ENCODE peak calls at places on chromosomes 12 and 14, in ten cellular contexts. V, M, C, X, P, S, F, R, W and I are unnamed samples.

GRCh38 chr14:24976599-24976998 is 73.3 kb downstream of the STXBP6 start:
- DNase-seq in R (no peak), V (no peak), F (no peak), P (no peak), W (no peak), C (no peak), M (no peak), S (no peak), X (no peak), I (no peak)

GRCh38 chr12:7693793-7694192 is 1.8 kb downstream of the GDF3 start:
- DNase-seq in W (no peak), F (no peak), M (no peak), V (no peak), S (no peak), R (no peak), X (no peak), P (no peak), C (no peak), I (no peak)

GRCh38 chr12:104347374-104348075 is 44.0 kb downstream of the EID3 start:
- DNase-seq in F (no peak), P (no peak), X (no peak), V (no peak), R (no peak), W (no peak), S (no peak), C (no peak), M (no peak), I (no peak)

GRCh38 chr14:51750542-51750941 is 98.8 kb downstream of the FRMD6 start:
- DNase-seq in W (no peak), R (peak), S (no peak), F (peak), X (no peak), P (no peak), V (peak), M (no peak), C (no peak), I (no peak)

GRCh38 chr12:130508318-130508717 is 170.6 kb downstream of the PIWIL1 start:
- DNase-seq in X (no peak), C (no peak), M (no peak), S (no peak), F (no peak), P (no peak), R (no peak), V (no peak), W (no peak), I (no peak)

GRCh38 chr12:31118347-31118830 is 44.7 kb downstream of the DDX11 start:
- DNase-seq in C (peak), V (no peak), X (no peak), R (peak), S (no peak), W (peak), M (no peak), P (peak), F (no peak), I (peak)

GRCh38 chr12:121769831-121770301 is 23.6 kb downstream of the RHOF start:
- DNase-seq in C (no peak), F (peak), S (no peak), M (no peak), P (no peak), X (no peak), W (peak), V (peak), R (peak), I (no peak)

GRCh38 chr12:7542813-7543212 is 39.2 kb upstream of the CD163 start:
- DNase-seq in W (no peak), S (no peak), X (no peak), R (no peak), P (no peak), C (no peak), M (no peak), V (no peak), F (no peak), I (no peak)

GRCh38 chr14:105865904-105866840 is 339.8 kb downstream of the TMEM121 start:
- DNase-seq in C (peak), V (no peak), M (no peak), X (no peak), R (peak), S (peak), P (no peak), F (no peak), W (no peak), I (peak)

DNA sequence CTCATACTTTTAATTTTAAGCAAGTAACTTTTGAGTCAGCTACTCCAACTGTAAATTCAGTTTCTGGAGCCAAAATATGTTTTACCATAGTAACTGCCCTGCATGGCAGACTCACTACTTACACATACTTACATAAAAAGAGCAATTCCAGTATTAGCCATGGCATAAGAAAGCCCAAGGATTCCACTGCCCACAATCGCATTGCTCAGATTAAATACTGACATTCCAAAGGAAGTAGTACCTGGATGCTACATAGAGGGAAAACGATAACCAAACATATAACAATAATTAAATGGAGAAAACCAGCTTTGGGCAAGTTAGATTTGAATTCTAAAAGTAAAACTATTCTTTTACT is 2.2 kb downstream of the SLC38A2 start:
- DNase-seq in C (no peak), X (no peak), V (no peak), M (no peak), F (no peak), R (no peak), S (no peak), P (no peak), W (no peak), I (no peak)
- H3K27ac ChIP-seq in C (no peak), X (peak), V (peak), M (peak), F (no peak), R (no peak), S (peak), P (no peak), W (peak), I (peak)

GRCh38 chr12:91104812-91105466 is 6.4 kb downstream of the LUM start:
- DNase-seq in M (no peak), F (no peak), P (no peak), W (no peak), R (no peak), C (no peak), S (no peak), V (no peak), X (no peak), I (no peak)
- H3K27ac ChIP-seq in M (no peak), F (no peak), P (no peak), W (peak), R (no peak), C (no peak), S (no peak), V (no peak), X (no peak), I (no peak)

GRCh38 chr14:21525995-21526671 is at the start of gene SALL2:
- DNase-seq in C (peak), S (peak), M (no peak), V (peak), P (peak), W (peak), X (peak), R (peak), F (peak), I (peak)
- H3K27ac ChIP-seq in C (no peak), S (no peak), M (peak), V (peak), P (no peak), W (peak), X (peak), R (peak), F (peak), I (no peak)

GRCh38 chr14:68612049-68612448 is 180.8 kb downstream of the ZFP36L1 start:
- DNase-seq in F (peak), W (no peak), R (no peak), C (no peak), V (no peak), X (no peak), S (no peak), P (no peak), M (no peak), I (no peak)
- H3K27ac ChIP-seq in F (peak), W (peak), R (no peak), C (no peak), V (no peak), X (no peak), S (peak), P (peak), M (peak), I (peak)

DNA sequence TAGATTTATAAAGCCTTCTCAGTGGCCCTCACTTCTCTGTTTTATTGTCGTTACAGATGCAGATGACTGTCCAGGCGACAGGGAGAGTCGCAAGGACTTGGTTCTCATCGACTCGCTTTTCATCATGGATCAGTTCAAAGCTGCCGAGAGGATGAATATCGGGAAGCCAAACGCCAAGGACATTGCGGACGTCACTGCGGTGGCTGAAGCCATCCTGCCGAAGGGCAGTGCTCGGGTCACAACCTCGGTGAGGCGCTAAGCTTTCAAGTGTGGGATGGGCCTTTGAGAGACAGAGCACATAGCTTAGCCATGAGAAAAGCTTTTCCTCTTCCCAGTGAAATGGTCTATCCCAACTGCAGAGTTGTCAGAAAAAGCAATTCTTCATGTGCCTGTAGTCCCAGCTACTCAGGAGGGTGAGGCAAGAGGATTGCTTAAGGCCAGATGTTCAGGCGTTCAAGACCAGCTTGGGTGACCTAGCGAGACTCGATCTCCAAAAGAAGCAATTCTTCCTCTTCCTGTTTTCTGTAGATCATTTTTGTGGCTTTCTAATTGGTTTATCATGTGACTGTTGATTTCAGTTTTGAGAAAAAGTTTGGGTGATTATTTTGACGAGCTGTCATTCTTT is 56.4 kb downstream of the EP400 start:
- DNase-seq in V (no peak), C (peak), X (no peak), S (no peak), P (no peak), F (no peak), R (no peak), W (no peak), M (no peak), I (no peak)
- H3K27ac ChIP-seq in V (no peak), C (no peak), X (no peak), S (no peak), P (no peak), F (no peak), R (no peak), W (no peak), M (no peak), I (no peak)

GRCh38 chr12:57142727-57143126 is 4.7 kb downstream of the LRP1-AS start:
- DNase-seq in M (no peak), W (no peak), F (no peak), R (no peak), X (no peak), S (no peak), C (no peak), P (no peak), V (no peak), I (no peak)
- H3K27ac ChIP-seq in M (peak), W (no peak), F (no peak), R (no peak), X (peak), S (peak), C (no peak), P (peak), V (no peak), I (peak)

DNA sequence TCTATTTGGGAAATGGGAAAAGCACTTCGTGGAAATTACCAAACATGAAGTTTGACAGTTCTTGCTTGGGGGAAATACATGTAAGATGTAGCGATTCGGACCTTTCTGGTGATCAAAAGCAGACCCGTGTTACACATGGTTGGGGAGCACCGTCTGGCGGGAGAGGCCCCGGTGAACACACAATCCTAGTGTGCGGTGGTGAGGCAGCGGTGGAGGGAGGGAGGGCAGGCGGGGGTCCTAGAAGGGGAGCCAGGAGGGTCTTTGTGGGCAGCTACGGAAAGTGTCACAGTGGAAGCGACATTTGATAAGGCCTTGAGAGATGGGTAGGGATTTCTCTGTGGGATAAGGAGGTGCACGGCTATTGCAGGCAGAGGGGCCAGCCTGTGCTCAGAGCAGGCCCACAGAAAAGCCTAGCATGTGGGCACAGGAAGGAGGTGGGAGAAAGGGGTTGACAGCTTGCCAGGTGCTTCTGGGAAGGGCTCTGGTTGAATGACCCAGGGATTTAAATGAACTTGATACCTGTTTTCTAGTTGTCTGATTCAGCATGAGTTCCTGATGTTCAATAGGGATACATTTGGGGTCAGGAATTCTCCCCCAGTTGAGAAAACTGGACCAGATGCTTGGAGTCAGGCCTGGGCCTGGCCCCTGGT is 7.2 kb downstream of the MVK start:
- DNase-seq in M (no peak), X (no peak), V (no peak), R (no peak), C (no peak), F (no peak), W (no peak), P (no peak), S (peak), I (no peak)
- H3K27ac ChIP-seq in M (peak), X (no peak), V (no peak), R (peak), C (no peak), F (peak), W (no peak), P (peak), S (no peak), I (no peak)

GRCh38 chr12:53530056-53530455 is 22.8 kb upstream of the NPFF start:
- DNase-seq in F (no peak), P (no peak), C (no peak), M (no peak), W (no peak), R (peak), S (no peak), V (no peak), X (no peak), I (no peak)

GRCh38 chr12:53530920-53531319 is 23.6 kb upstream of the NPFF start:
- DNase-seq in F (no peak), M (no peak), W (no peak), C (no peak), V (no peak), X (no peak), R (no peak), S (no peak), P (peak), I (no peak)

GRCh38 chr12:53532026-53532425 is 24.7 kb upstream of the NPFF start:
- DNase-seq in C (no peak), W (no peak), M (no peak), S (no peak), R (no peak), P (no peak), F (no peak), V (no peak), X (no peak), I (no peak)

GRCh38 chr12:53533476-53533875 is 26.2 kb upstream of the NPFF start:
- DNase-seq in R (no peak), X (no peak), F (no peak), V (no peak), M (no peak), W (no peak), P (no peak), S (no peak), C (no peak), I (peak)

GRCh38 chr12:53532524-53533445 is 25.5 kb upstream of the NPFF start:
- DNase-seq in X (no peak), R (no peak), V (no peak), S (no peak), M (no peak), C (no peak), P (no peak), W (no peak), F (no peak), I (no peak)
- H3K27ac ChIP-seq in X (no peak), R (no peak), V (no peak), S (peak), M (no peak), C (no peak), P (no peak), W (no peak), F (no peak), I (no peak)

DNA sequence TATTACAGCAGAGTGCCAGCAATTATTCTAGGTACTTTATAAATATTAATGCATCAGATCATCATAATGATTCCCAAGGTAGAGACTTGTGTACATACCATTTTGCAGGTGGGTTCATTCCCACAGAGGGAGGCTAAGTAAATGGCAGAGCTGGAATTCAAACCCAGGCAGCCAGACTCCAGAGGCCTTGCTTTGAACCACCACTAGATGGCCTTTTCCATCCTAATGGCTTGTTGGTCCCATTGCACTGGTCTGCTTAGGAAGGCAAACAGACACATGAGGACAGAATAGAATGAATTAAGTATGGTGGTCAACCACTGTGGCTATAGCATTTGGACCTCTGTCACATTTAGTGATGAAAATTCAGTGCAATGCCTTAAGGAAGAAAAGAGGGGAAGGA is 158.7 kb downstream of the METTL25 start:
- DNase-seq in W (peak), M (no peak), C (no peak), F (no peak), S (no peak), V (peak), X (no peak), P (no peak), R (peak), I (no peak)
- H3K27ac ChIP-seq in W (no peak), M (no peak), C (no peak), F (no peak), S (no peak), V (no peak), X (no peak), P (no peak), R (no peak), I (no peak)

DNA sequence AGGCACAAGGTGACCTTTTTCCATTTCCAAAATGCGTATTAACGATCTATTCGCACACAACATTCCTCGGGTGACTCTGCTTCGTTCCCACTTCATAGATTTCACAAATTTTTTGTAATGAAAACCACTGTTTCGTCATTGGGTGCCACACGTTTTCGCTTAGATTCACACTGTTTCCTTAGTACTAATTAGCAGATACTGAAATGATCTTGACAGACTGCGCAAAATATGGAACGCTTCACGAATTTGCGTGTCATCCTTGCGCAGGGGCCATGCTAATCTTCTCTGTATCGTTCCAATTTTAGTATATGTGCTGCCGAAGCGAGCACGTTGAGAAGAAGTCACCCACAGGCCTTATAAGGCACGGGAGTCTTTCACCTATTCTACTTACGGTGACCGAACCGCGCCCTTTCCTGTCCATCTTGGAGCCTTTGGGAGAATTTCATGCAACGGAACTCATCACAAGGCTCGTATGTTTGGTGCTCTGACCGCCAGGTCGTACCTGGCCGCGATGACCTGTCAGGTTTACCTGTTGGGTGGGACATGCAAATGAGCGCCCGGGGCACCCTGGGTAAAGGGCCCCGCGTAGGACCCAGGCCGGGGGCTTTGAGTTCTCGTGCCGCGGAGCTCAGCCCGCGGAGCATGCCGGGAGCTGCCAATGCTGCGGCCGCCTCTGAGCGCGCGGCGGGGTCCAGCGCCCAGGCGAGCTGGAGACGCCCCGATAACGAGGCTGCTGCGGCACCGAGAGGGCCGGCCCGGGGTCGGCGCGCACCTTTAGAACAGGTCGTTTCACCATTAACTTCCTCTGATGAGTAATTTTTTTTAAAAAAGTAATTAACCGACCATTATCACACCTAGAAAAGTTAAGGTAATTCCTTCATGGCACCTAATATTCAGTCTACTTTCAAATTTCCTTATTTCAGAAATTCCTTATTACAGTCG is at the start of gene RNU6-8:
- DNase-seq in P (peak), M (peak), C (peak), V (peak), S (peak), X (peak), R (peak), W (peak), F (peak), I (peak)
- H3K27ac ChIP-seq in P (peak), M (peak), C (peak), V (peak), S (peak), X (peak), R (peak), W (peak), F (peak), I (peak)